ENCODE peak calls at places on chromosomes 4 and X, in ten cellular contexts. D, I, B, J, N, P, Y, O, V and E are unnamed samples.

GRCh38 chr4:100657187-100657586 is 139.4 kb upstream of the EMCN start:
- DNase-seq in D (no peak), I (no peak), B (no peak), J (no peak), N (no peak), P (no peak), Y (no peak), O (no peak), V (no peak), E (no peak)

GRCh38 chr4:139509727-139510410 is 46.1 kb downstream of the SETD7 start:
- DNase-seq in D (no peak), I (no peak), B (no peak), J (peak), N (no peak), P (peak), Y (no peak), O (no peak), V (no peak), E (peak)

GRCh38 chr4:88618782-88619485 is 26.7 kb downstream of the HERC3 start:
- DNase-seq in D (no peak), I (no peak), B (no peak), J (peak), N (no peak), P (no peak), Y (no peak), O (no peak), V (no peak), E (no peak)

GRCh38 chrX:125420809-125421208 is 101.1 kb downstream of the TEX13C start:
- DNase-seq in D (no peak), I (no peak), B (no peak), J (no peak), N (no peak), P (no peak), Y (no peak), O (no peak), V (no peak), E (no peak)

GRCh38 chr4:124306352-124306751 is 406.2 kb downstream of the ANKRD50 start:
- DNase-seq in D (no peak), I (no peak), B (no peak), J (no peak), N (no peak), P (no peak), Y (no peak), O (no peak), V (no peak), E (no peak)

GRCh38 chr4:119688439-119688838 is 59.8 kb upstream of the PDE5A start:
- DNase-seq in D (no peak), I (no peak), B (no peak), J (no peak), N (no peak), P (no peak), Y (no peak), O (no peak), V (no peak), E (no peak)

GRCh38 chrX:68043713-68044438 is 389.4 kb downstream of the OPHN1 start:
- DNase-seq in D (no peak), I (no peak), B (no peak), J (no peak), N (no peak), P (no peak), Y (no peak), O (no peak), V (no peak), E (no peak)

GRCh38 chr4:174252412-174252811 is 31.1 kb downstream of the FBXO8 start:
- DNase-seq in D (no peak), I (no peak), B (no peak), J (no peak), N (no peak), P (no peak), Y (no peak), O (no peak), V (no peak), E (no peak)

GRCh38 chr4:89708903-89709361 is 128.0 kb downstream of the SNCA start:
- DNase-seq in D (no peak), I (no peak), B (no peak), J (peak), N (no peak), P (peak), Y (no peak), O (no peak), V (no peak), E (peak)

GRCh38 chr4:1809754-1810502 is 16.8 kb downstream of the FGFR3 start:
- DNase-seq in D (peak), I (peak), B (peak), J (peak), N (peak), P (peak), Y (peak), O (no peak), V (peak), E (peak)

GRCh38 chr4:26687728-26688127 is 103.8 kb downstream of the TBC1D19 start:
- DNase-seq in D (no peak), I (no peak), B (no peak), J (no peak), N (no peak), P (no peak), Y (no peak), O (no peak), V (no peak), E (no peak)

GRCh38 chrX:110914281-110914680 is 118.7 kb upstream of the CHRDL1 start:
- DNase-seq in D (no peak), I (no peak), B (no peak), J (peak), N (no peak), P (no peak), Y (no peak), O (no peak), V (no peak), E (no peak)

GRCh38 chr4:113732-114131 is 10.6 kb upstream of the ZNF718 start:
- DNase-seq in D (no peak), I (no peak), B (no peak), J (no peak), N (no peak), P (no peak), Y (no peak), O (no peak), V (no peak), E (no peak)

GRCh38 chr4:101527186-101527585 is 179.9 kb upstream of the PPP3CA start:
- DNase-seq in D (peak), I (no peak), B (no peak), J (no peak), N (peak), P (no peak), Y (peak), O (no peak), V (peak), E (no peak)

GRCh38 chr4:8033067-8033755 is 93.5 kb upstream of the AFAP1 start:
- DNase-seq in D (no peak), I (no peak), B (no peak), J (no peak), N (no peak), P (no peak), Y (no peak), O (no peak), V (no peak), E (no peak)

GRCh38 chr4:38050560-38051350 is 90.6 kb downstream of the PTTG2 start:
- DNase-seq in D (no peak), I (no peak), B (no peak), J (peak), N (no peak), P (no peak), Y (no peak), O (no peak), V (no peak), E (peak)

GRCh38 chr4:149766135-149766534 is 49.5 kb downstream of the IQCM start:
- DNase-seq in D (no peak), I (no peak), B (no peak), J (no peak), N (no peak), P (no peak), Y (no peak), O (no peak), V (no peak), E (no peak)

GRCh38 chrX:1485033-1485432 is 32.3 kb upstream of the ASMTL start:
- DNase-seq in D (no peak), I (no peak), B (no peak), J (no peak), N (no peak), P (no peak), Y (no peak), O (peak), V (no peak), E (no peak)

GRCh38 chr4:157550028-157550427 is 329.5 kb downstream of the GRIA2 start:
- DNase-seq in D (no peak), I (no peak), B (no peak), J (no peak), N (no peak), P (no peak), Y (no peak), O (no peak), V (no peak), E (no peak)

GRCh38 chrX:44874481-44875184 is 1.6 kb downstream of the KDM6A start:
- DNase-seq in D (no peak), I (no peak), B (no peak), J (no peak), N (peak), P (peak), Y (no peak), O (no peak), V (peak), E (peak)

GRCh38 chr4:170047774-170048354 is 21.7 kb upstream of the MFAP3L start:
- DNase-seq in D (no peak), I (no peak), B (peak), J (peak), N (peak), P (peak), Y (peak), O (peak), V (peak), E (peak)

GRCh38 chr4:15971068-15971801 is 8.3 kb upstream of the FGFBP2 start:
- DNase-seq in D (no peak), I (no peak), B (no peak), J (no peak), N (no peak), P (no peak), Y (no peak), O (no peak), V (no peak), E (no peak)

GRCh38 chr4:98150092-98150761 is 7.0 kb upstream of the STPG2 start:
- DNase-seq in D (no peak), I (no peak), B (no peak), J (no peak), N (no peak), P (no peak), Y (no peak), O (no peak), V (no peak), E (no peak)

GRCh38 chrX:115889121-115889890 is 281.2 kb upstream of the AGTR2 start:
- DNase-seq in D (no peak), I (peak), B (no peak), J (no peak), N (no peak), P (no peak), Y (no peak), O (peak), V (no peak), E (no peak)

GRCh38 chrX:10165580-10166247 is 8.9 kb downstream of the CLCN4 start:
- DNase-seq in D (no peak), I (no peak), B (no peak), J (no peak), N (no peak), P (no peak), Y (no peak), O (no peak), V (no peak), E (peak)